ENCODE peak calls at places on chromosomes 16 and 17, in four cellular contexts. E is stimulated activated CD4-positive, alpha-beta T cell treated with anti-CD3 and anti-CD28 coated beads, Interleukin-2, amount 100 ng/mL, for 48 hours; B is fibroblast of the aortic adventitia; X is KBM-7. P is an unnamed sample.

GRCh38 chr16:57612494-57612893 is 15.9 kb upstream of the ADGRG1 start:
- DNase-seq in X (no peak), E (no peak), B (no peak), P (no peak)

GRCh38 chr17:77693776-77694175 is 264.7 kb upstream of the TNRC6C start:
- DNase-seq in X (no peak), B (no peak), E (no peak), P (no peak)

GRCh38 chr17:17836818-17837379 is at the start of gene SREBF1:
- DNase-seq in E (peak), X (peak), B (no peak), P (no peak)

GRCh38 chr16:19274178-19274797 is 11.2 kb upstream of the CLEC19A start:
- DNase-seq in B (no peak), E (no peak), X (no peak), P (no peak)

GRCh38 chr16:30958164-30959083 is 870 bp downstream of the SETD1A start:
- DNase-seq in B (peak), E (peak), X (no peak), P (peak)

GRCh38 chr16:84054271-84054670 is 11.7 kb upstream of the SLC38A8 start:
- DNase-seq in X (no peak), B (no peak), E (no peak), P (no peak)

GRCh38 chr16:82023206-82023605 is 11.8 kb upstream of the HSD17B2 start:
- DNase-seq in E (no peak), B (no peak), X (no peak), P (no peak)

GRCh38 chr17:75096082-75096625 is 8.4 kb downstream of the SLC16A5 start:
- DNase-seq in X (peak), B (peak), E (no peak), P (peak)

GRCh38 chr17:40472733-40473452 is 28.5 kb downstream of the TNS4 start:
- DNase-seq in X (no peak), E (no peak), B (peak), P (peak)

GRCh38 chr16:65429504-65430149 is 307.8 kb upstream of the CDH11 start:
- DNase-seq in X (no peak), E (no peak), B (no peak), P (no peak)

GRCh38 chr17:30720013-30720471 is 104.5 kb downstream of the CRLF3 start:
- DNase-seq in X (no peak), E (no peak), B (no peak), P (no peak)

P was measured in fibroblast of gingiva.